ENCODE peak calls at places on chromosomes 5 and 9, in four cellular contexts. One of them, this sample, is unnamed.

GRCh38 chr9:107918749-107919148 is 429.2 kb upstream of the KLF4 start:
- DNase-seq in mucosa of gallbladder: no peak
- DNase-seq in caudate nucleus: no peak
- DNase-seq in kidney epithelial cell: no peak
- DNase-seq in this sample: no peak

GRCh38 chr5:13553896-13554295 is 390.6 kb downstream of the DNAH5 start:
- DNase-seq in mucosa of gallbladder: peak; percentile 14
- DNase-seq in kidney epithelial cell: no peak
- DNase-seq in caudate nucleus: no peak
- DNase-seq in this sample: no peak

GRCh38 chr5:10106806-10107205 is 142.9 kb downstream of the ATPSCKMT start:
- DNase-seq in kidney epithelial cell: no peak
- DNase-seq in mucosa of gallbladder: no peak
- DNase-seq in caudate nucleus: peak; percentile 15
- DNase-seq in this sample: no peak

GRCh38 chr5:16580382-16580781 is 36.4 kb downstream of the RETREG1 start:
- DNase-seq in mucosa of gallbladder: no peak
- DNase-seq in kidney epithelial cell: no peak
- DNase-seq in caudate nucleus: no peak
- DNase-seq in this sample: no peak

GRCh38 chr5:6704361-6704851 is 8.8 kb upstream of the TENT4A start:
- DNase-seq in mucosa of gallbladder: peak; percentile 46
- DNase-seq in caudate nucleus: peak; percentile 64
- DNase-seq in kidney epithelial cell: no peak
- DNase-seq in this sample: no peak

GRCh38 chr9:99925542-99925941 is 19.1 kb downstream of the STX17 start:
- DNase-seq in kidney epithelial cell: no peak
- DNase-seq in caudate nucleus: no peak
- DNase-seq in mucosa of gallbladder: no peak
- DNase-seq in this sample: no peak

GRCh38 chr5:95883185-95884020 is 60.9 kb upstream of the GLRX start:
- DNase-seq in kidney epithelial cell: no peak
- DNase-seq in mucosa of gallbladder: no peak
- DNase-seq in caudate nucleus: no peak
- DNase-seq in this sample: no peak

GRCh38 chr9:4866239-4866969 is 73.7 kb downstream of the RCL1 start:
- DNase-seq in kidney epithelial cell: no peak
- DNase-seq in mucosa of gallbladder: no peak
- DNase-seq in caudate nucleus: no peak
- DNase-seq in this sample: no peak

GRCh38 chr9:111399772-111400563 is 69.9 kb upstream of the OR2K2 start:
- DNase-seq in caudate nucleus: peak; percentile 2
- DNase-seq in kidney epithelial cell: no peak
- DNase-seq in mucosa of gallbladder: no peak
- DNase-seq in this sample: no peak

This sample was measured in omental fat pad.